ENCODE peak calls at places on chromosome 1, in five cellular contexts. One of them, this sample, is unnamed.

GRCh38 chr1:205458777-205459566 is 3.1 kb upstream of the BLACAT1 start:
- DNase-seq in renal cortical epithelial cell: peak; percentile 58
- DNase-seq in RPMI8226: peak; percentile 70
- DNase-seq in midbrain: no peak
- DNase-seq in NCI-H460: peak; percentile 54
- DNase-seq in this sample: no peak

GRCh38 chr1:81703736-81704463 is 96.8 kb upstream of the ADGRL2 start:
- DNase-seq in RPMI8226: no peak
- DNase-seq in midbrain: no peak
- DNase-seq in renal cortical epithelial cell: peak; percentile 65
- DNase-seq in NCI-H460: no peak
- DNase-seq in this sample: no peak

GRCh38 chr1:228004331-228004871 is 2.4 kb upstream of the WNT3A start:
- DNase-seq in NCI-H460: peak; percentile 27
- DNase-seq in midbrain: no peak
- DNase-seq in RPMI8226: peak; percentile 79
- DNase-seq in renal cortical epithelial cell: no peak
- DNase-seq in this sample: no peak

GRCh38 chr1:49351744-49352143 is 575.1 kb upstream of the BEND5 start:
- DNase-seq in NCI-H460: no peak
- DNase-seq in renal cortical epithelial cell: peak; percentile 46
- DNase-seq in midbrain: no peak
- DNase-seq in RPMI8226: no peak
- DNase-seq in this sample: no peak

GRCh38 chr1:59815892-59816291 is 1.1 kb downstream of the HOOK1 start:
- DNase-seq in NCI-H460: no peak
- DNase-seq in RPMI8226: no peak
- DNase-seq in midbrain: no peak
- DNase-seq in renal cortical epithelial cell: no peak
- DNase-seq in this sample: no peak

GRCh38 chr1:218211241-218211640 is 73.9 kb upstream of the RRP15 start:
- DNase-seq in renal cortical epithelial cell: peak; percentile 12
- DNase-seq in midbrain: no peak
- DNase-seq in NCI-H460: no peak
- DNase-seq in RPMI8226: no peak
- DNase-seq in this sample: no peak

GRCh38 chr1:203508463-203508862 is 14.5 kb downstream of the OPTC start:
- DNase-seq in NCI-H460: no peak
- DNase-seq in renal cortical epithelial cell: no peak
- DNase-seq in RPMI8226: no peak
- DNase-seq in midbrain: no peak
- DNase-seq in this sample: no peak

GRCh38 chr1:223712856-223713494 is 636 bp downstream of the CAPN2 start:
- DNase-seq in renal cortical epithelial cell: no peak
- DNase-seq in RPMI8226: no peak
- DNase-seq in NCI-H460: no peak
- DNase-seq in midbrain: peak; percentile 61
- DNase-seq in this sample: no peak

GRCh38 chr1:156293895-156294294 is 1.6 kb downstream of the GLMP start:
- DNase-seq in renal cortical epithelial cell: no peak
- DNase-seq in midbrain: no peak
- DNase-seq in RPMI8226: no peak
- DNase-seq in NCI-H460: no peak
- DNase-seq in this sample: no peak

This sample was measured in thoracic aorta.